ENCODE peak calls at places on chromosome 11, in eight cellular contexts. N is gastrocnemius medialis, E is HCT116, B is ovary, U is heart left ventricle, Q is spleen, I is transverse colon, D is body of pancreas. O is an unnamed sample.

GRCh38 chr11:88538088-88538487 is 200.6 kb upstream of the CTSC start:
- DNase-seq in U (no peak), D (no peak), E (no peak), Q (no peak), B (no peak), N (no peak), I (no peak), O (no peak)

GRCh38 chr11:103988595-103988969 is 47.9 kb upstream of the DDI1 start:
- DNase-seq in E (no peak), B (no peak), D (no peak), Q (no peak), I (no peak), N (no peak), U (no peak), O (no peak)

GRCh38 chr11:62238151-62238550 is 3.9 kb upstream of the SCGB1D2 start:
- DNase-seq in U (no peak), E (no peak), I (no peak), N (no peak), B (no peak), D (no peak), Q (no peak), O (no peak)

GRCh38 chr11:80698646-80699045 is 1257.8 kb upstream of the TENM4 start:
- DNase-seq in I (no peak), D (no peak), U (no peak), Q (no peak), B (no peak), E (no peak), N (no peak), O (no peak)

GRCh38 chr11:59668188-59668949 is 468 bp downstream of the PATL1 start:
- DNase-seq in U (peak; percentile 71), Q (peak; percentile 94), B (peak; percentile 55), I (peak; percentile 58), E (no peak), D (peak; percentile 63), N (peak; percentile 73), O (no peak)

GRCh38 chr11:109914809-109915653 is 178.2 kb upstream of the ZC3H12C start:
- DNase-seq in D (no peak), Q (no peak), I (no peak), U (no peak), E (no peak), N (no peak), B (no peak), O (no peak)

GRCh38 chr11:70067036-70067435 is 11.1 kb upstream of the ANO1 start:
- DNase-seq in E (no peak), N (no peak), U (no peak), D (no peak), I (no peak), Q (no peak), B (no peak), O (peak; percentile 33)

GRCh38 chr11:78449866-78450265 is 32.2 kb upstream of the GAB2 start:
- DNase-seq in E (no peak), I (no peak), D (no peak), B (no peak), Q (no peak), N (no peak), U (no peak), O (no peak)

GRCh38 chr11:116300252-116300651 is 472.5 kb downstream of the BUD13 start:
- DNase-seq in U (no peak), D (no peak), E (no peak), I (no peak), N (no peak), Q (no peak), B (no peak), O (no peak)

GRCh38 chr11:73386026-73386425 is 9.8 kb downstream of the RELT start:
- DNase-seq in N (peak; percentile 44), I (peak; percentile 40), B (no peak), Q (peak; percentile 94), E (no peak), U (peak; percentile 62), D (peak; percentile 48), O (no peak)

GRCh38 chr11:36684840-36685800 is 87.1 kb upstream of the RAG2 start:
- DNase-seq in Q (no peak), N (no peak), D (no peak), U (no peak), I (no peak), B (no peak), E (no peak), O (no peak)

GRCh38 chr11:13635804-13636203 is 32.7 kb upstream of the FAR1 start:
- DNase-seq in B (no peak), N (no peak), I (no peak), D (no peak), E (no peak), U (no peak), Q (no peak), O (no peak)

GRCh38 chr11:75265851-75266531 is 25.4 kb downstream of the TPBGL start:
- DNase-seq in E (no peak), I (peak; percentile 6), B (peak; percentile 8), N (peak; percentile 9), U (peak; percentile 51), Q (peak; percentile 69), D (no peak), O (peak; percentile 21)

GRCh38 chr11:76023408-76024068 is 182.8 kb downstream of the WNT11 start:
- DNase-seq in N (no peak), D (no peak), E (no peak), U (no peak), I (no peak), B (no peak), Q (no peak), O (no peak)

GRCh38 chr11:59669611-59670009 is 773 bp upstream of the PATL1 start:
- DNase-seq in I (peak; percentile 42), U (peak; percentile 38), E (no peak), Q (peak; percentile 91), D (no peak), B (peak; percentile 46), N (peak; percentile 37), O (peak; percentile 55)

GRCh38 chr11:20762112-20762511 is 92.7 kb downstream of the NELL1 start:
- DNase-seq in N (no peak), D (no peak), E (no peak), B (no peak), Q (no peak), I (no peak), U (no peak), O (no peak)

GRCh38 chr11:87097582-87097981 is 59.8 kb downstream of the TMEM135 start:
- DNase-seq in B (peak; percentile 39), I (peak; percentile 59), E (peak; percentile 19), U (peak; percentile 34), D (peak; percentile 62), Q (no peak), N (no peak), O (no peak)

GRCh38 chr11:57514538-57515331 is 767 bp downstream of the SLC43A1 start:
- DNase-seq in I (peak; percentile 72), Q (peak; percentile 91), B (peak; percentile 73), U (peak; percentile 59), D (peak; percentile 83), E (no peak), N (peak; percentile 42), O (peak; percentile 86)

GRCh38 chr11:7591992-7592391 is 78.2 kb downstream of the PPFIBP2 start:
- DNase-seq in U (no peak), N (no peak), I (no peak), Q (no peak), B (no peak), D (no peak), E (no peak), O (no peak)

GRCh38 chr11:14539867-14540475 is 19.8 kb upstream of the PSMA1 start:
- DNase-seq in D (no peak), U (no peak), E (no peak), I (no peak), Q (no peak), N (no peak), B (no peak), O (no peak)

DNA sequence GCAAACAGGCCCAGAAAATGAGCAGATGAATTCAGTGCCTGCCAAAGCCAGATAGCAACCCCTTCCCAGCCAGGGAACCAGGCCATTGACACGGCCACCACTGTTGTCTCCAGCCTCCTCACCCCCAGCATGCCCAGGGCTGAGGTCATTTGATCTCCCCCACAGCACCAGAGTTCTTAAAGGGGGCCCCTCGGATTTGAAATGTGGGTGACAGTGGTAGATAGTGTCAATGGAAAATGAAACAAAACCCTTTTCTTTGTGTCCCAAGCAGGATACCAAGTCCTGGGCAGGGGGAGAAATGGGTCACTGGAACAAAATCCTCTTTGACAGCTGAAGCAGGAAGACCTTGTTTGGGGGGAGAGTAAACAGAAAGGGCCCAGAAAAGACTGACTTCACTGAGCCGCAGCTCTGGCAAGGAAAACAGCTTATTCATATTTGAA is 14.3 kb upstream of the ACCSL start:
- DNase-seq in Q (no peak), U (no peak), E (no peak), B (no peak), N (no peak), I (no peak), D (no peak), O (no peak)
- H3K4me1 ChIP-seq in Q (no peaks in the 10 kb centered on the region), U (peaks cover 15% of the 10 kb centered on the region), E (peaks cover 3% of the 10 kb centered on the region), B (peaks cover 22% of the 10 kb centered on the region), N (peaks cover 5% of the 10 kb centered on the region), I (peaks cover 2% of the 10 kb centered on the region), D (peaks cover 4% of the 10 kb centered on the region), O (no peaks in the 10 kb centered on the region)

GRCh38 chr11:120740424-120740823 is 228.9 kb downstream of the GRIK4 start:
- DNase-seq in U (no peak), E (no peak), B (no peak), D (no peak), I (no peak), Q (no peak), N (no peak), O (no peak)
- TF ChIP-seq POLR2A in U (no peak), E (no peak), B (no peak), D (no peak), I (no peak), Q (no peak), N (no peak), O (no peak)

DNA sequence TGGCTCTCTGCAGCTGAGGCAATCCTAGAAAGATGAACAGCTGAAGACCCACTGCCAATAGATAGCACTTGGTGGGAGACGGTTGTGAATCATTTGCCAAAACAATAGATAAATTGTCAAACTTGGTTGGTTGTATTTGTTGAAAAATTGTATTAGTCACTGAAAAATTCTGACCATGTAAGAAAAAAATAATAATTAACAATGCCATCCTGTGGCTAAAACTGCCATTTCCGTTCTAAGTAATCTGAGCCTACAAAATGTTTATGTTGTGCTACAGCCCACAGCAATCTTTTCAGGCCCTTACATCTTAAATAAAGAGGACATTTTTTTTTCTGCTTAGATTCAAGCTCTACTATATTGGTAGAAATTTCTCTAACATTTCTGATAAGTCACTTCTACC is 103.2 kb upstream of the ANO3 start:
- DNase-seq in U (no peak), B (no peak), D (no peak), Q (no peak), N (no peak), I (no peak), E (no peak), O (no peak)
- H3K4me1 ChIP-seq in U (no peaks in the 10 kb centered on the region), B (no peaks in the 10 kb centered on the region), D (no peaks in the 10 kb centered on the region), Q (no peaks in the 10 kb centered on the region), N (no peaks in the 10 kb centered on the region), I (no peaks in the 10 kb centered on the region), E (no peaks in the 10 kb centered on the region), O (no peaks in the 10 kb centered on the region)

GRCh38 chr11:65445604-65446445 is 23.2 kb downstream of the NEAT1 start:
- DNase-seq in D (peak; percentile 25), Q (peak; percentile 78), I (no peak), U (no peak), N (peak; percentile 74), E (no peak), B (peak; percentile 40), O (peak; percentile 66)
- TF ChIP-seq POLR2A in D (no peak), Q (no peak), I (no peak), U (peak; percentile 12), N (peak; percentile 22), E (no peak), B (no peak), O (no peak)

GRCh38 chr11:114092478-114092877 is 33.0 kb downstream of the ZBTB16 start:
- DNase-seq in E (no peak), B (no peak), N (no peak), D (no peak), I (no peak), Q (no peak), U (no peak), O (no peak)
- H3K4me1 ChIP-seq in E (no peaks in the 10 kb centered on the region), B (peaks cover 9% of the 10 kb centered on the region), N (peaks cover 98% of the 10 kb centered on the region), D (peaks cover 98% of the 10 kb centered on the region), I (peaks cover 13% of the 10 kb centered on the region), Q (peaks cover 95% of the 10 kb centered on the region), U (peaks cover 61% of the 10 kb centered on the region), O (no peaks in the 10 kb centered on the region)